ENCODE peak calls at places on chromosome 10, in eight cellular contexts. J, F, D, V, P, G, Z and B are unnamed samples.

GRCh38 chr10:11823989-11824346 is 812 bp downstream of the PROSER2 start:
- DNase-seq in G (no peak), F (no peak), J (no peak), D (no peak), P (no peak), Z (no peak), V (no peak), B (no peak)

GRCh38 chr10:5584895-5585516 is 60.2 kb downstream of the CALML3 start:
- DNase-seq in V (peak), J (no peak), D (no peak), G (peak), P (no peak), F (peak), Z (no peak), B (no peak)

GRCh38 chr10:36739884-36740445 is 385.4 kb upstream of the ANKRD30A start:
- DNase-seq in G (peak), P (no peak), Z (no peak), D (no peak), F (no peak), V (no peak), J (no peak), B (no peak)

GRCh38 chr10:49174261-49174925 is 13.8 kb downstream of the TMEM273 start:
- DNase-seq in V (no peak), G (no peak), D (no peak), J (no peak), Z (peak), F (no peak), P (no peak), B (no peak)

GRCh38 chr10:108496131-108496530 is 1331.6 kb upstream of the SORCS1 start:
- DNase-seq in Z (no peak), J (no peak), F (no peak), P (no peak), G (peak), V (no peak), D (no peak), B (no peak)

GRCh38 chr10:122375761-122376160 is 1.3 kb downstream of the PLEKHA1 start:
- DNase-seq in J (no peak), G (no peak), F (no peak), D (no peak), P (no peak), Z (no peak), V (no peak), B (no peak)

GRCh38 chr10:4407783-4408182 is 418.2 kb upstream of the AKR1E2 start:
- DNase-seq in P (no peak), V (no peak), G (peak), Z (no peak), J (no peak), D (no peak), F (peak), B (no peak)

GRCh38 chr10:123222832-123223231 is 68.6 kb downstream of the BUB3 start:
- DNase-seq in G (no peak), P (no peak), V (no peak), Z (no peak), F (no peak), D (no peak), J (no peak), B (no peak)

GRCh38 chr10:7788640-7789335 is 811 bp downstream of the ATP5F1C start:
- DNase-seq in D (no peak), V (no peak), J (no peak), P (no peak), G (peak), F (no peak), Z (peak), B (peak)

GRCh38 chr10:86123304-86123703 is 243.3 kb downstream of the GRID1 start:
- DNase-seq in V (no peak), D (no peak), J (no peak), P (no peak), Z (no peak), G (no peak), F (no peak), B (no peak)

GRCh38 chr10:120948889-120949382 is 97.8 kb downstream of the WDR11 start:
- DNase-seq in D (peak), V (peak), J (peak), Z (peak), F (peak), P (no peak), G (peak), B (peak)

GRCh38 chr10:120873741-120874140 is 22.6 kb downstream of the WDR11 start:
- DNase-seq in J (no peak), Z (no peak), P (no peak), D (no peak), F (no peak), V (no peak), G (no peak), B (no peak)

GRCh38 chr10:72110677-72111401 is 22.5 kb upstream of the SPOCK2 start:
- DNase-seq in G (no peak), P (no peak), D (no peak), V (no peak), Z (no peak), J (no peak), F (no peak), B (no peak)

GRCh38 chr10:107727762-107728317 is 563.3 kb upstream of the SORCS1 start:
- DNase-seq in G (peak), D (no peak), Z (peak), P (no peak), V (no peak), J (no peak), F (no peak), B (no peak)

GRCh38 chr10:70672993-70673928 is 955 bp downstream of the ADAMTS14 start:
- DNase-seq in V (no peak), P (no peak), F (no peak), J (peak), D (no peak), G (peak), Z (no peak), B (no peak)

GRCh38 chr10:8927705-8928104 is 873.2 kb downstream of the GATA3 start:
- DNase-seq in J (no peak), P (no peak), D (no peak), Z (no peak), V (no peak), G (no peak), F (no peak), B (no peak)

GRCh38 chr10:794382-794956 is 105.0 kb upstream of the DIP2C start:
- DNase-seq in G (peak), F (no peak), P (no peak), Z (no peak), V (peak), D (no peak), J (no peak), B (no peak)

GRCh38 chr10:79425074-79425532 is 20.3 kb downstream of the ZCCHC24 start:
- DNase-seq in G (no peak), D (no peak), P (no peak), J (no peak), F (no peak), Z (no peak), V (peak), B (no peak)

GRCh38 chr10:80529604-80530003 is 8.1 kb upstream of the SH2D4B start:
- DNase-seq in D (peak), F (no peak), V (no peak), G (no peak), Z (no peak), J (no peak), P (no peak), B (no peak)

GRCh38 chr10:22345301-22346086 is at the start of gene SPAG6:
- DNase-seq in P (no peak), F (no peak), V (peak), Z (peak), J (peak), D (peak), G (no peak), B (peak)

GRCh38 chr10:89301721-89302445 is at the start of gene IFIT2:
- DNase-seq in F (no peak), P (no peak), V (no peak), Z (peak), D (peak), J (no peak), G (peak), B (peak)

GRCh38 chr10:78524941-78525340 is 491.3 kb downstream of the RPS24 start:
- DNase-seq in G (no peak), F (no peak), P (no peak), Z (no peak), V (no peak), J (no peak), D (no peak), B (no peak)

GRCh38 chr10:78910886-78911285 is 157.9 kb upstream of the ZMIZ1 start:
- DNase-seq in Z (no peak), D (no peak), P (peak), G (no peak), J (no peak), V (peak), F (no peak), B (no peak)

GRCh38 chr10:49068672-49069217 is 46.6 kb downstream of the VSTM4 start:
- DNase-seq in G (no peak), J (no peak), P (no peak), V (no peak), D (no peak), Z (no peak), F (no peak), B (no peak)

GRCh38 chr10:46296629-46297275 is 10.0 kb downstream of the ANTXRL start:
- DNase-seq in P (peak), V (peak), G (no peak), D (no peak), Z (no peak), F (no peak), J (no peak), B (no peak)

GRCh38 chr10:106175760-106176377 is 988.6 kb downstream of the SORCS1 start:
- DNase-seq in D (peak), V (no peak), J (no peak), P (no peak), F (no peak), G (peak), Z (no peak), B (no peak)

GRCh38 chr10:50439806-50440205 is 183.9 kb downstream of the SGMS1 start:
- DNase-seq in G (no peak), F (no peak), J (no peak), Z (no peak), D (no peak), V (no peak), P (no peak), B (no peak)

GRCh38 chr10:90451283-90451682 is 406.6 kb downstream of the HTR7 start:
- DNase-seq in J (no peak), G (peak), F (peak), Z (no peak), V (no peak), P (no peak), D (no peak), B (no peak)

GRCh38 chr10:69316313-69317059 is 38.2 kb downstream of the HK1 start:
- DNase-seq in Z (no peak), J (peak), V (no peak), P (no peak), F (no peak), G (peak), D (no peak), B (no peak)

GRCh38 chr10:32149257-32149955 is 93.2 kb upstream of the KIF5B start:
- DNase-seq in J (peak), G (peak), D (peak), Z (peak), V (peak), P (no peak), F (peak), B (peak)

GRCh38 chr10:110269641-110270318 is 34.9 kb downstream of the SMNDC1 start:
- DNase-seq in V (no peak), D (peak), G (no peak), Z (peak), J (no peak), P (no peak), F (no peak), B (peak)

GRCh38 chr10:92530421-92530820 is 43.5 kb downstream of the IDE start:
- DNase-seq in D (no peak), P (no peak), J (no peak), V (no peak), F (no peak), G (no peak), Z (no peak), B (no peak)

GRCh38 chr10:126235091-126235978 is 152.9 kb downstream of the ADAM12 start:
- DNase-seq in P (no peak), G (peak), D (no peak), V (no peak), J (no peak), F (no peak), Z (no peak), B (no peak)

GRCh38 chr10:74039561-74040145 is 41.7 kb downstream of the VCL start:
- DNase-seq in D (no peak), V (peak), F (no peak), P (no peak), Z (no peak), G (no peak), J (peak), B (peak)

GRCh38 chr10:88062798-88063472 is 199.5 kb downstream of the PTEN start:
- DNase-seq in F (no peak), J (no peak), D (no peak), G (no peak), P (no peak), Z (no peak), V (no peak), B (no peak)

GRCh38 chr10:37263304-37263703 is 137.9 kb downstream of the ANKRD30A start:
- DNase-seq in F (no peak), Z (no peak), G (peak), J (no peak), D (no peak), V (no peak), P (no peak), B (no peak)

DNA sequence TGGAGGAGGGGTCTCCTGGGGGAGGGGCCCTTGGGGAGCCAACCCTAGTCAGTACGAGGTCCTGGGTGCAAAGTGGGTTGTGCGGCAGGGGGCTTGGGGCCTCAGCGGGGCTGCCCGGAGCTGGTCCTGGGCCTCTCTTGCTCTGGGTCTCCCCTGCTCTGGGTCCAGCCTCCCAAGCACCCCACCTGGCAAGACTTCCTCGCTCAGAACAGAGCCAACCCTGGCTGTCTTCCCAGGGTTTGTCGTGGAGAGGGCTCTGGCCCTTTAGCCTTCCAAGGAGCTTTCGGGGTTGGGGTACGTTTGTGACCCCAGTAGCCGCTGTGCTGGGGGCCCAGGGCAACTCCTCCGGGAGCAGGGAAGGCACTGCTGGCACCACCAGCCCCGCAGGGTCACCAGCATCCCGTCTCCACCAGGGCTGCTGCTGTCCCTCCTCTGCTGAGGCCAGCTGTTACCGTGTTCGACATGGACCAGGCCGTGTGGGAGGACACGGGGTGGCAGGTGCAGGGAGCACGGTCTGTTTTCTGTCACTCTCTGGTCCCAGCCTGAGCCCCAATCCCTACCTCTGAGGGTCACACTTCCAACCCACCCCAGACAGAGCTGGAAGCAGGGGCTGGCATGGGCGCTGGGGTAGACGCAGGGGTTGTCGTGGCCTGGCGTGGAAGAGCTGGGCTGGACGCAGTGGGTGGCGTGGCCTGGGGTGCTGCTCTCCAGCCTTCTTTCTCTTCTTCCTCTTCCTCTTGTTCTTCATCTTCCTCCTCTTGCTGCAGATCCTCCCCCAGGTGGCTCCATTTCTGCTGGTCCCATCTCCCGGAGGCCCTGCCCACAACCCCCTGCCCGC is 22.9 kb downstream of the PWWP2B start:
- DNase-seq in P (no peak), J (no peak), Z (no peak), G (no peak), V (no peak), D (no peak), F (no peak), B (peak)
- H3K27ac ChIP-seq in P (peak), J (peak), Z (peak), G (peak), V (peak), D (no peak), F (peak), B (peak)

GRCh38 chr10:28481968-28482367 is 51.0 kb upstream of the WAC start:
- DNase-seq in Z (no peak), F (no peak), P (no peak), V (no peak), D (no peak), J (no peak), G (no peak), B (no peak)
- H3K4me3 ChIP-seq in Z (no peak), F (no peak), P (no peak), V (no peak), D (no peak), J (no peak), G (no peak), B (no peak)

DNA sequence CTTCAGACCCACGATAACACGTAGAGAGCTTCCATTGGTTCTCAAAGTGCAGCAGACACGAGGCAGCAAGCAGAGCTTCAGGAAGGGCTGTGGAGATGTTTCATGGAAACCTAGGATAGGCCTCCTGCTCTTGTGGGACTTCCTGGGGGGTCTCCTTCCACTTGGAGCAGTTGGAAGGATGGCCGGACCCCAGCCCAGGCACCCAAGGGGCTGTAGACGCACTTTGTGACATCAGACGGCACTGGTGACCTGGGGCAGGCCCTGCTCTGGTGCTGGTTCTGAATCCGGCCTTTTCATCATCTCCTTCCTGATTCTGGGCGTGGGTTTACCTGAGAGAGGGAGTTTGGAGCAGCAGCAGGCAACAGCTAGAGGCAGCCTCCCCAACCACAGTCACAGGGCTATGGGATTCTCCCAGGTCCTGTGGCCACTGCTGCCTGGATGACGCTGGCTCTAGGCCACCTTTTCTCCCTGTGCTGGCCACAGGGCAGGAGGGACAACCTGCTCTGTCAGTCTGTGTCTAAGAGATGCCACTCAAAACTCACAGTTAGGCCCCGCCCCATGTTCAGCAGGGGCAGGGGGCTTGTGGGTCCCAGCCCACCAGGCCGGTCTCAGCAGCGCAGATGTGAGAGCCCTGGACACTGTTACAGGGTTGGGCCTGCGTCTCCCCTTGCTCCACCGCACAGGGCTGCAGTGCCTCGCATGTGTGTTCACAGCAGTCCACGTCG is 569.5 kb downstream of the TCERG1L start:
- DNase-seq in F (no peak), D (no peak), P (no peak), Z (no peak), V (peak), G (no peak), J (no peak), B (no peak)
- H3K27ac ChIP-seq in F (no peak), D (no peak), P (no peak), Z (no peak), V (no peak), G (no peak), J (no peak), B (no peak)

GRCh38 chr10:132610071-132610701 is 72.6 kb downstream of the INPP5A start:
- DNase-seq in V (peak), Z (no peak), F (no peak), J (no peak), P (peak), G (no peak), D (no peak), B (no peak)
- H3K4me3 ChIP-seq in V (no peak), Z (no peak), F (no peak), J (no peak), P (no peak), G (no peak), D (no peak), B (no peak)

GRCh38 chr10:97195654-97196212 is 10.0 kb upstream of the SLIT1 start:
- DNase-seq in D (no peak), F (no peak), Z (no peak), G (no peak), J (no peak), V (no peak), P (no peak), B (no peak)
- H3K27ac ChIP-seq in D (no peak), F (peak), Z (no peak), G (no peak), J (no peak), V (no peak), P (no peak), B (no peak)

GRCh38 chr10:15374561-15374960 is 3.5 kb upstream of the FAM171A1 start:
- DNase-seq in Z (no peak), V (no peak), J (no peak), D (no peak), F (no peak), G (no peak), P (no peak), B (no peak)

GRCh38 chr10:15370741-15371701 is at the start of gene FAM171A1:
- DNase-seq in P (no peak), V (peak), Z (peak), J (peak), D (peak), F (no peak), G (peak), B (peak)

GRCh38 chr10:15373199-15373598 is 2.1 kb upstream of the FAM171A1 start:
- DNase-seq in Z (no peak), J (no peak), G (no peak), V (no peak), F (no peak), P (no peak), D (no peak), B (no peak)

GRCh38 chr10:15370212-15370740 is 813 bp downstream of the FAM171A1 start:
- DNase-seq in F (no peak), P (no peak), Z (peak), G (no peak), V (peak), J (peak), D (no peak), B (no peak)

DNA sequence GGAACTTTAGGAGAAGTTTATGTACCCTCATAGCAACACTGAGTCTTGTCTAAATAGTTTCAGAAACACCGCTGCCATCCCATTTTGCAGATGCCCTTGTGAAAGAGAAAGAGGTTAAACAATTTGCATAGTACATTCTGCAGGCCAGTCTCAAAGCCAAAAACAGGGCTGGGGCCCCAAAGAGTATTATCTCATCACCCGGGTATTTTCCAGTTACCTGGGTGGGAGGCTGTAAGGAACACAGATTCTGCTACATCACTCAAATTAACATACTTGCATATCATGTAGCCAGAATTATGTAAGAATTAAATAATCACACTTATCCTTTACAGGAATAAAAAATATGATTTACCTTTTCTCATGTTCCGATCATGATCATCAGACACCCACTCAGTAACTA is 3.1 kb upstream of the FAM171A1 start:
- DNase-seq in P (no peak), Z (no peak), J (no peak), F (no peak), D (no peak), G (no peak), V (no peak), B (no peak)
- H3K4me3 ChIP-seq in P (no peak), Z (no peak), J (no peak), F (no peak), D (no peak), G (no peak), V (no peak), B (no peak)

GRCh38 chr10:35391153-35391953 is 55.0 kb downstream of the CCNY start:
- DNase-seq in J (no peak), V (no peak), P (no peak), F (no peak), G (no peak), Z (no peak), D (no peak), B (no peak)
- H3K27ac ChIP-seq in J (no peak), V (no peak), P (no peak), F (no peak), G (no peak), Z (no peak), D (no peak), B (no peak)

GRCh38 chr10:81817611-81818160 is 57.3 kb upstream of the NRG3 start:
- DNase-seq in V (no peak), P (no peak), J (no peak), Z (no peak), G (no peak), D (no peak), F (no peak), B (no peak)

GRCh38 chr10:81814842-81815241 is 60.2 kb upstream of the NRG3 start:
- DNase-seq in G (no peak), F (no peak), P (no peak), Z (no peak), V (no peak), D (no peak), J (no peak), B (no peak)

GRCh38 chr10:81820418-81820817 is 54.6 kb upstream of the NRG3 start:
- DNase-seq in J (no peak), P (no peak), V (no peak), F (no peak), D (peak), G (no peak), Z (no peak), B (no peak)
- H3K4me3 ChIP-seq in J (no peak), P (no peak), V (no peak), F (no peak), D (no peak), G (no peak), Z (no peak), B (no peak)